ENCODE peak calls at places on chromosomes 7 and 10, in five cellular contexts. P, B, H, D and G are unnamed samples.

GRCh38 chr7:101138149-101138870 is 11.4 kb downstream of the SERPINE1 start:
- DNase-seq in P (peak; percentile 87), H (peak; percentile 98), D (peak; percentile 97), B (peak; percentile 85), G (peak; percentile 83)

GRCh38 chr7:78528964-78529363 is 730.4 kb downstream of the PHTF2 start:
- DNase-seq in D (no peak), H (peak; percentile 4), B (no peak), P (no peak), G (no peak)

GRCh38 chr10:74244097-74244685 is 93.2 kb downstream of the ADK start:
- DNase-seq in P (no peak), D (peak; percentile 49), H (peak; percentile 81), B (no peak), G (no peak)

GRCh38 chr7:103011650-103012049 is 62.9 kb downstream of the FBXL13 start:
- DNase-seq in B (no peak), P (no peak), D (peak; percentile 26), H (no peak), G (no peak)

GRCh38 chr7:43669286-43670081 is 59.8 kb downstream of the COA1 start:
- DNase-seq in B (peak; percentile 24), D (no peak), P (no peak), H (peak; percentile 47), G (no peak)

GRCh38 chr7:140534743-140535142 is 55.4 kb upstream of the MKRN1 start:
- DNase-seq in H (no peak), B (no peak), P (no peak), D (no peak), G (no peak)

GRCh38 chr10:2839081-2839725 is 228.1 kb upstream of the PFKP start:
- DNase-seq in P (no peak), B (peak; percentile 72), D (no peak), H (peak; percentile 2), G (no peak)

GRCh38 chr7:81725003-81725402 is 44.8 kb downstream of the HGF start:
- DNase-seq in D (no peak), H (peak; percentile 64), B (no peak), P (no peak), G (peak; percentile 13)

GRCh38 chr10:61869772-61870520 is 31.6 kb upstream of the ARID5B start:
- DNase-seq in D (peak; percentile 16), B (no peak), H (peak; percentile 79), P (no peak), G (peak; percentile 49)

GRCh38 chr10:3895045-3895609 is 110.1 kb upstream of the KLF6 start:
- DNase-seq in B (no peak), P (no peak), H (peak; percentile 63), D (peak; percentile 86), G (no peak)

GRCh38 chr7:128908750-128909385 is 1.6 kb downstream of the KCP start:
- DNase-seq in D (no peak), B (peak; percentile 55), H (no peak), P (no peak), G (no peak)

GRCh38 chr7:22124906-22125305 is 179.2 kb upstream of the CDCA7L start:
- DNase-seq in B (no peak), H (no peak), D (no peak), P (no peak), G (no peak)

GRCh38 chr7:12321248-12321647 is 82.4 kb downstream of the VWDE start:
- DNase-seq in P (no peak), B (no peak), H (no peak), D (no peak), G (no peak)

GRCh38 chr10:77311186-77311585 is 326.4 kb downstream of the KCNMA1 start:
- DNase-seq in P (no peak), D (no peak), H (no peak), B (peak; percentile 74), G (no peak)

GRCh38 chr10:69321037-69321715 is 42.9 kb downstream of the HK1 start:
- DNase-seq in P (no peak), D (no peak), B (peak; percentile 11), H (no peak), G (no peak)

GRCh38 chr7:38411404-38411803 is 138.0 kb upstream of the TARP start:
- DNase-seq in D (peak; percentile 23), P (no peak), H (peak; percentile 51), B (peak; percentile 34), G (no peak)

GRCh38 chr10:69506834-69507643 is 55.8 kb downstream of the TSPAN15 start:
- DNase-seq in D (peak; percentile 20), P (no peak), H (no peak), B (peak; percentile 72), G (no peak)

GRCh38 chr7:25263292-25263691 is 35.0 kb upstream of the NPVF start:
- DNase-seq in D (peak; percentile 21), B (no peak), P (no peak), H (no peak), G (no peak)

GRCh38 chr7:52741670-52742069 is 293.8 kb upstream of the POM121L12 start:
- DNase-seq in B (no peak), H (no peak), P (no peak), D (no peak), G (no peak)

GRCh38 chr7:100545636-100546128 is 6.7 kb downstream of the AGFG2 start:
- DNase-seq in P (peak; percentile 41), D (peak; percentile 89), B (peak; percentile 69), H (peak; percentile 94), G (peak; percentile 40)

GRCh38 chr7:69365588-69366241 is 232.6 kb upstream of the AUTS2 start:
- DNase-seq in D (no peak), H (peak; percentile 31), B (no peak), P (peak; percentile 77), G (no peak)

GRCh38 chr7:130930710-130931109 is 196.7 kb upstream of the KLF14 start:
- DNase-seq in P (no peak), B (no peak), D (no peak), H (no peak), G (no peak)

GRCh38 chr10:119761106-119761505 is 35.3 kb downstream of the INPP5F start:
- DNase-seq in H (peak; percentile 83), D (peak; percentile 65), P (peak; percentile 74), B (no peak), G (peak; percentile 88)

GRCh38 chr10:99442394-99442793 is 12.0 kb upstream of the GOT1 start:
- DNase-seq in B (no peak), D (no peak), H (no peak), P (no peak), G (no peak)

GRCh38 chr10:33237736-33238624 is 96.5 kb downstream of the NRP1 start:
- DNase-seq in H (peak; percentile 96), B (no peak), P (peak; percentile 94), D (peak; percentile 98), G (peak; percentile 92)

DNA sequence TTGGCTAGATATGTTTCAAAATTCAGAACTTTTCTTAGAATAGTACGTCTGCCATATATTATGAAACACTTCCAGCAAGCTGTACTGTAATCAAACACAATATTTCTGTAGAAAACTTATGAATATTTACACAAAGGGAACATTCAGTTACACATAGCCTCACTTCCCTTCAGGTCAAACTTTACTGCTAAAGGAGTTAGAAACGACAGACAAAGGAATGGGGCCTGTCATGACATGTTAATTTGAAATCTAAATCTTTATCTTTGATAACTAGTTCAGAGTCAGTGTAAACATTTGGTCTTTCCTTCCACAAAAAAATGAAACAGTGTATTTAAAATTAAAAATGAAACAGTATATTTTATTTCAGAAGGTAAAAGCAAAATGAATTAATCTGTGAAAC is 1.0 kb upstream of the CROT start:
- DNase-seq in D (peak; percentile 72), B (no peak), P (no peak), H (peak; percentile 24), G (no peak)
- H3K4me3 ChIP-seq in D (peak overlapping the region; percentile 83), B (peak overlapping the region; percentile 69), P (peak overlapping the region; percentile 77), H (peak overlapping the region; percentile 79), G (peak overlapping the region; percentile 59)

GRCh38 chr7:149883452-149883861 is 9.7 kb downstream of the ATP6V0E2 start:
- DNase-seq in H (peak; percentile 71), B (peak; percentile 85), D (peak; percentile 37), P (no peak), G (no peak)
- H3K4me3 ChIP-seq in H (no peak overlapping the region), B (no peak overlapping the region), D (no peak overlapping the region), P (no peak overlapping the region), G (no peak overlapping the region)

GRCh38 chr10:122162566-122163181 is 108.4 kb upstream of the BTBD16 start:
- DNase-seq in P (no peak), H (no peak), B (no peak), D (no peak), G (no peak)

GRCh38 chr10:122165492-122165832 is 105.6 kb upstream of the BTBD16 start:
- DNase-seq in D (no peak), B (no peak), H (no peak), P (no peak), G (no peak)

GRCh38 chr10:122163182-122164027 is 107.7 kb upstream of the BTBD16 start:
- DNase-seq in P (no peak), D (no peak), H (no peak), B (peak; percentile 96), G (no peak)

GRCh38 chr10:122164815-122165491 is 106.1 kb upstream of the BTBD16 start:
- DNase-seq in D (no peak), P (no peak), H (no peak), B (no peak), G (no peak)

DNA sequence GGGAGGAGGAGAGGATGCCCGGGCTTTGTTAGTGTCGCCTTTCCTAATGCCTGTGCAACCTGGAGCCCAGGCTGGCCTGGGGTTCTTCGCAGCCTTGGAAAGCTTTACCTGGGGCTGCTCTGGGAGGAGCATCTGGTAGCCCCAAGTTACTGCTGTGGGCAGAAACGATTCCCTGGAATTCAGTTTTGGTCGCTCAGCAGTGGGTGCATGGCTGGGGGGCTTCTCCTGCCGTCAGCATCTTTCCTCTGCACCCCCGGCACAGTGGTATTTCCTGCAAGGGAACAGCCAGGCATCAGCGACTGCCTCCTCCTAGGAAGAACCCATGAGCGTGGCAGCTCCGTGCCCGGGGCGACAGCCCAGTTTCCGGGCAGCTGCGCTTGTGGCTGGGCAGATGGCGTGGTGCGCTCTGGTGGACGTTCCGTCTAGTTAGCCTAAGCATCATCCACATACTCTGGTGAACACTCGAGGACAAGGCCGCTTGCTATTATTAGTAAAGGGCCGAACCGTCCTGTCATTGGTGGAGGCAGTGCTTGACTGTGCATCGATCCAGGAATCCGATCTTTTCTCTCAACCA is 107.0 kb upstream of the BTBD16 start:
- DNase-seq in H (no peak), P (no peak), D (no peak), B (no peak), G (no peak)
- H3K4me3 ChIP-seq in H (peak overlapping the region; percentile 60), P (peak overlapping the region; percentile 57), D (no peak overlapping the region), B (peak overlapping the region; percentile 72), G (peak overlapping the region; percentile 37)

DNA sequence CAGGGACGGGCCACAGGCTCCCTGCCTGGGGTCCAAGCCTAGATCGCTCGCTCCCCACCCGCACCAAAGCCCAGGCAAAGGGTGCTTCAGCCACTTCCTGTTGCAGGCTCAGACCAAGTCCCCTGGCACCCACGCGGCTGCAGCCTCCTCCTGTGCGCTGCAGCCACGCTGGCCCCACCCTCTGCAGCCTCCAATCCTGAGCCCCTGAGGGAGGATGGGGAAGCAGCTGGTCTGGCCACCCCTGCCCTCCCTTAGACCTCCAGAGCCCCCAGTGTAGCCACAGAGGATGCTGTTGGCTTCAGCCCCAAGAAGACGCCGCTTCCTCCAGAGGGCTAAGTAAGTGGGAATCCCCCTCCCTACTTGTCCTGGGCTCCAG is 9.3 kb downstream of the LIMK1 start:
- DNase-seq in P (no peak), B (peak; percentile 72), D (no peak), H (peak; percentile 55), G (no peak)
- H3K4me3 ChIP-seq in P (no peak overlapping the region), B (no peak overlapping the region), D (no peak overlapping the region), H (no peak overlapping the region), G (no peak overlapping the region)

GRCh38 chr7:46953008-46953407 is 628.9 kb downstream of the TNS3 start:
- DNase-seq in H (no peak), B (no peak), D (no peak), P (no peak), G (no peak)
- H3K4me3 ChIP-seq in H (no peak overlapping the region), B (no peak overlapping the region), D (no peak overlapping the region), P (no peak overlapping the region), G (no peak overlapping the region)

GRCh38 chr7:90642978-90643377 is 46.9 kb downstream of the CDK14 start:
- DNase-seq in H (no peak), B (peak; percentile 4), D (no peak), P (no peak), G (no peak)
- H3K4me3 ChIP-seq in H (no peak overlapping the region), B (no peak overlapping the region), D (no peak overlapping the region), P (no peak overlapping the region), G (no peak overlapping the region)